ENCODE peak calls at places on chromosomes 13 and 19, in nine cellular contexts. F is DND-41, D is fibroblast of lung, B is mesendoderm, S is H1, O is H9, X is GM12878, V is hepatocyte, Q is GM23248. P is an unnamed sample. For H3K79me2, the result is how much of the 10 kb centered on the place peaks cover.

GRCh38 chr19:51296331-51297093 is 14.9 kb upstream of the IGLON5 start:
- DNase-seq in X (no peak), V (no peak), D (no peak), F (no peak), Q (no peak), O (peak), S (no peak), B (peak), P (peak)

GRCh38 chr13:50636007-50636704 is 207.3 kb downstream of the DLEU7 start:
- DNase-seq in D (no peak), Q (no peak), F (no peak), X (no peak), V (peak), O (peak), S (peak), B (peak), P (peak)

GRCh38 chr19:9966448-9966847 is 30.1 kb upstream of the OLFM2 start:
- DNase-seq in F (no peak), S (peak), O (peak), B (peak), V (no peak), D (no peak), X (no peak), Q (no peak), P (peak)

GRCh38 chr19:28061111-28061510 is 1151.8 kb downstream of the UQCRFS1 start:
- DNase-seq in B (no peak), F (no peak), Q (no peak), O (no peak), X (no peak), V (no peak), S (no peak), D (no peak), P (no peak)

GRCh38 chr19:50567052-50567841 is 988 bp downstream of the LRRC4B start:
- DNase-seq in O (no peak), Q (no peak), X (no peak), B (peak), S (no peak), V (no peak), D (no peak), F (no peak), P (peak)

GRCh38 chr19:16463991-16464575 is 7.7 kb downstream of the EPS15L1 start:
- DNase-seq in F (no peak), Q (no peak), S (no peak), X (no peak), B (peak), D (no peak), V (peak), O (no peak), P (no peak)

GRCh38 chr19:329876-330275 is 14.7 kb downstream of the MIER2 start:
- DNase-seq in B (no peak), X (no peak), V (no peak), D (no peak), F (no peak), O (peak), S (no peak), Q (no peak), P (no peak)

GRCh38 chr13:91220872-91221271 is 126.6 kb upstream of the MIR17HG start:
- DNase-seq in O (no peak), D (no peak), S (no peak), V (no peak), X (no peak), Q (no peak), B (peak), F (no peak), P (peak)

GRCh38 chr19:8438236-8438635 is 6.5 kb upstream of the HNRNPM start:
- DNase-seq in B (no peak), Q (no peak), X (no peak), F (no peak), V (no peak), D (no peak), O (no peak), S (no peak), P (no peak)

GRCh38 chr19:16265205-16265604 is 59.4 kb upstream of the KLF2 start:
- DNase-seq in D (no peak), S (no peak), F (no peak), Q (no peak), O (no peak), B (no peak), X (no peak), V (no peak), P (no peak)

GRCh38 chr19:16847407-16847806 is 18.2 kb downstream of the SIN3B start:
- DNase-seq in B (no peak), Q (no peak), X (no peak), D (no peak), F (no peak), V (no peak), O (no peak), S (no peak), P (no peak)

GRCh38 chr19:593055-593454 is 3.4 kb downstream of the HCN2 start:
- DNase-seq in V (no peak), D (no peak), B (no peak), Q (no peak), S (no peak), O (no peak), X (no peak), F (no peak), P (no peak)

GRCh38 chr13:112793545-112794445 is 104.0 kb downstream of the ATP11A start:
- DNase-seq in B (no peak), D (no peak), X (no peak), Q (no peak), V (no peak), O (no peak), F (no peak), S (no peak), P (no peak)

GRCh38 chr13:24916464-24916863 is 152.5 kb downstream of the RNF17 start:
- DNase-seq in D (no peak), V (no peak), B (no peak), S (no peak), X (no peak), O (no peak), Q (no peak), F (no peak), P (no peak)

GRCh38 chr19:16624236-16624635 is 3.8 kb downstream of the MED26 start:
- DNase-seq in F (no peak), V (no peak), S (no peak), X (no peak), D (no peak), O (no peak), Q (no peak), B (no peak), P (no peak)

GRCh38 chr19:45296365-45296764 is 26.3 kb downstream of the CKM start:
- DNase-seq in F (no peak), X (no peak), S (no peak), O (no peak), D (no peak), B (no peak), Q (no peak), V (no peak), P (no peak)

GRCh38 chr19:45901432-45901903 is 945 bp downstream of the MYPOP start:
- DNase-seq in F (peak), Q (peak), V (peak), O (peak), X (no peak), B (peak), D (peak), S (no peak), P (peak)

GRCh38 chr19:4640247-4641000 is 1.1 kb downstream of the TNFAIP8L1 start:
- DNase-seq in X (no peak), S (no peak), V (peak), Q (no peak), D (no peak), O (no peak), B (no peak), F (no peak), P (peak)

GRCh38 chr19:7515471-7516226 is at the start of gene ZNF358:
- DNase-seq in V (peak), Q (peak), D (peak), B (peak), O (peak), S (no peak), F (peak), X (no peak), P (peak)

GRCh38 chr13:37134411-37135041 is 29.1 kb upstream of the CSNK1A1L start:
- DNase-seq in D (peak), V (peak), O (no peak), X (no peak), B (peak), Q (peak), S (no peak), F (no peak), P (no peak)

GRCh38 chr13:43805071-43805468 is 18.3 kb upstream of the ENOX1 start:
- DNase-seq in S (no peak), Q (peak), O (no peak), F (no peak), D (peak), V (peak), B (peak), X (no peak), P (peak)

GRCh38 chr13:34322416-34323074 is 504.6 kb downstream of the RFC3 start:
- DNase-seq in D (no peak), X (no peak), S (no peak), B (no peak), Q (no peak), V (no peak), F (no peak), O (no peak), P (no peak)

GRCh38 chr13:91174886-91175501 is 172.5 kb upstream of the MIR17HG start:
- DNase-seq in X (no peak), S (no peak), D (no peak), Q (no peak), O (peak), B (peak), V (no peak), F (no peak), P (peak)

GRCh38 chr19:645912-646797 is 6.5 kb downstream of the FGF22 start:
- DNase-seq in X (no peak), S (no peak), F (no peak), D (no peak), Q (no peak), V (no peak), O (no peak), B (no peak), P (no peak)

GRCh38 chr13:32376642-32377418 is 51.1 kb downstream of the N4BP2L1 start:
- DNase-seq in D (no peak), Q (no peak), X (no peak), O (no peak), F (no peak), B (no peak), V (no peak), S (no peak), P (no peak)

GRCh38 chr19:29614780-29615179 is 8.7 kb downstream of the POP4 start:
- DNase-seq in F (no peak), Q (no peak), X (no peak), S (no peak), V (no peak), D (no peak), O (no peak), B (no peak), P (no peak)
- H3K79me2 ChIP-seq in F (under half), Q (under half), X (under half), S (under half), V (under half), D (under half), O (under half), B (under half), P (under half)

GRCh38 chr19:12948597-12949362 is 3.1 kb downstream of the RAD23A start:
- DNase-seq in F (no peak), Q (no peak), V (no peak), B (no peak), O (no peak), S (no peak), X (no peak), D (no peak), P (no peak)
- H3K79me2 ChIP-seq in F (half or more), Q (half or more), V (under half), B (under half), O (under half), S (under half), X (under half), D (under half), P (under half)

GRCh38 chr19:46925548-46925950 is 64.8 kb downstream of the ARHGAP35 start:
- DNase-seq in S (no peak), Q (peak), X (no peak), O (no peak), D (no peak), V (peak), F (no peak), B (no peak), P (no peak)
- H3K79me2 ChIP-seq in S (half or more), Q (half or more), X (under half), O (under half), D (under half), V (half or more), F (half or more), B (under half), P (half or more)

DNA sequence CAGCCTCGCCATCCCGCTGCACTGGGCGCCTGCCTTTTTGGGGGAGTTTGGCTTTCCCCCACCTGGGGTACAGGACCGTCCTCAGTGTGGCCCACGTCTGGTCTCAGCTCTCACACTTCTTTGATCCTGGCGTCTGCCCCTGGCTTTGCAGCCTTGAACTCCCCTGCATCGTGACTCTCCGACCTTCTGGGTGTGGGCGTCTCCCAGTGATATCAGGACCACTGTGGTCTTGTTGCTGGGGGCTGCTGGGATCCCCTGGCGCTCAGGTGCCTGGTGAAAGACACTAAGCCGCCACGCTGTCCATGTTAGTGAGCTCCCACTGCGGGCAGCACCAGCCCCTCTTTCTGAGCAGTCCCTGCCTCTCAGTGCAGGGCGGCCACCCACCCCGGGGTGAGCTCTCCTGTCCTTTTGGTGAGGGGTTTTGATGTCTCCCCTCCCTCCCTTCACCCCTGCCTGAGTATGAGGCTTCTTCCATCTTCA is 1.3 kb downstream of the CNOT3 start:
- DNase-seq in O (no peak), Q (no peak), V (no peak), S (no peak), F (no peak), B (peak), X (no peak), D (no peak), P (no peak)
- H3K79me2 ChIP-seq in O (under half), Q (half or more), V (half or more), S (half or more), F (half or more), B (under half), X (under half), D (half or more), P (half or more)

DNA sequence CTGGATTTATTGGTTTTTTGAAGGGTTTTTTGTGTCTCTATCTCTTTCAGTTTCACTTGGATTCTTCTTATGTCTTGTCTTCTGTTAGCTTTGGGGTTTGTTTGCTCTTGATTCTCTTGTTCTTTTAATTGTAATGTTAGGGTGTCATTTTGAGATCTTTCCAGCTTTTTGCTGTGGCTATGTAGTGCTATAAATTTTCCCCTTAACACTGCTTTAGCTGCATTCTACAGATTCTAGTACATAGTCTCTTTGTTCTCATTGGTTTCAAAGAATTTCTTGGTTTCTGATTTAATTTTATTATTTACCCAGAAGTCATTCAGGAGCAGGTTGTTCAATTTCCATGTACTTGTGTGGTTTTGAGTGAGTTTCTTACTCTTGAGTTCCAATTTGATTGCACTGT is 24.6 kb downstream of the ZNF430 start:
- DNase-seq in B (no peak), X (no peak), F (no peak), O (no peak), D (no peak), V (no peak), Q (no peak), S (no peak), P (no peak)
- H3K79me2 ChIP-seq in B (under half), X (under half), F (half or more), O (under half), D (under half), V (half or more), Q (half or more), S (under half), P (half or more)

GRCh38 chr13:101915333-101915732 is 462.9 kb downstream of the ITGBL1 start:
- DNase-seq in D (no peak), O (no peak), F (no peak), X (no peak), Q (no peak), V (no peak), S (no peak), B (no peak), P (peak)
- H3K79me2 ChIP-seq in D (under half), O (under half), F (under half), X (under half), Q (under half), V (under half), S (under half), B (under half), P (under half)

DNA sequence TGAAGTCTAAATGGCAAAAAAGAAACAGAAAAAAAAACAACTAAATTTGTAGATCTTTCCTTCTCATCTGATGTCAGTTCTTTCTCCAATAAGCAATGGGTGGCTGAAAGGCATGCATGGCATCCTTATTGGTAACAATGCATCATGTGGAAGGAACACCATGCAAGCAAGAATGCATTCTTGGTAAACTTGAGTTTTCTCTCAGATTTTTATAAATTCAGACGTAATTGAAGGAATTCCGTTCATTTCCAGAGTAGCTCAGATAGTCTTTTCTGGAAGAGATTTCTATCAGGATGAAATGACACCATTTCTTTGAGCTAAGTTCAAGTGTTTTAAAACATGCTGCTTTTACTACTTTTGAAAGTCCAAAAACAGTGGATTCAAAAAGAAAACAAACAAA is 373.0 kb downstream of the COG6 start:
- DNase-seq in S (no peak), Q (no peak), F (no peak), O (no peak), X (no peak), B (no peak), D (no peak), V (no peak), P (no peak)
- H3K79me2 ChIP-seq in S (under half), Q (under half), F (under half), O (under half), X (under half), B (under half), D (under half), V (under half), P (under half)

P was measured in GM23338.